ENCODE peak calls at places on chromosomes 6 and 20, in nine cellular contexts. C is HT-29; K is stimulated activated CD8-positive, alpha-beta memory T cell treated with anti-CD3 and anti-CD28 coated beads, Interleukin-4, amount 100 ng/mL, for 48 hours; W is heart right ventricle; H is Peyer's patch; Z is osteoblast; J is BJ; F is HL-60; R is kidney glomerular epithelial cell. V is an unnamed sample.
A peak's percentile ranks its signal among the peaks of the same experiment; 100 is the strongest.

GRCh38 chr6:25404693-25405169 is 125.6 kb downstream of the CARMIL1 start:
- DNase-seq in C (peak; percentile 3), K (peak; percentile 50), W (no peak), H (peak; percentile 75), Z (no peak), J (no peak), F (no peak), R (no peak), V (no peak)

GRCh38 chr6:4402477-4402976 is 267.2 kb upstream of the ECI2 start:
- DNase-seq in C (no peak), K (no peak), W (no peak), H (no peak), Z (peak; percentile 94), J (peak; percentile 26), F (no peak), R (peak; percentile 4), V (no peak)

GRCh38 chr6:88119769-88120168 is 46.4 kb downstream of the CNR1 start:
- DNase-seq in C (peak; percentile 13), K (no peak), W (no peak), H (no peak), Z (no peak), J (no peak), F (no peak), R (no peak), V (no peak)

GRCh38 chr6:106705156-106705555 is 75.8 kb downstream of the QRSL1 start:
- DNase-seq in C (no peak), K (no peak), W (no peak), H (no peak), Z (no peak), J (no peak), F (no peak), R (no peak), V (no peak)

GRCh38 chr6:33851959-33852358 is 48.2 kb upstream of the MLN start:
- DNase-seq in C (peak; percentile 24), K (no peak), W (no peak), H (peak; percentile 54), Z (peak; percentile 80), J (no peak), F (no peak), R (peak; percentile 13), V (peak; percentile 25)

GRCh38 chr6:132215805-132216204 is 185.5 kb downstream of the MOXD1 start:
- DNase-seq in C (no peak), K (no peak), W (no peak), H (no peak), Z (peak; percentile 73), J (no peak), F (no peak), R (no peak), V (no peak)

GRCh38 chr20:56487216-56487615 is 18.8 kb downstream of the RTF2 start:
- DNase-seq in C (no peak), K (no peak), W (no peak), H (no peak), Z (no peak), J (no peak), F (peak; percentile 90), R (no peak), V (no peak)

GRCh38 chr6:109165392-109165964 is 70.2 kb downstream of the CEP57L1 start:
- DNase-seq in C (peak; percentile 36), K (no peak), W (no peak), H (peak; percentile 50), Z (no peak), J (peak; percentile 22), F (no peak), R (peak; percentile 35), V (peak; percentile 12)

GRCh38 chr20:48552550-48552949 is 275.2 kb downstream of the PREX1 start:
- DNase-seq in C (no peak), K (no peak), W (no peak), H (no peak), Z (no peak), J (no peak), F (no peak), R (no peak), V (no peak)

V was measured in NCI-H187.